ENCODE peak calls at places on chromosomes 12 and 14, in four cellular contexts. A is lung, X is fibroblast of lung, V is IMR-90. O is an unnamed sample.

GRCh38 chr14:55645148-55645547 is 65.1 kb downstream of the KTN1 start:
- DNase-seq in A (no peak), X (no peak), V (no peak), O (no peak)

GRCh38 chr14:105536051-105536450 is 9.7 kb downstream of the TMEM121 start:
- DNase-seq in A (no peak), X (no peak), V (no peak), O (no peak)

GRCh38 chr12:121812320-121812871 is 8.6 kb downstream of the SETD1B start:
- DNase-seq in A (peak; percentile 82), X (peak; percentile 81), V (peak; percentile 64), O (peak; percentile 83)

GRCh38 chr12:120238839-120239445 is 26.6 kb downstream of the PXN start:
- DNase-seq in A (no peak), X (no peak), V (no peak), O (no peak)

GRCh38 chr14:103195828-103196615 is 72.8 kb downstream of the TNFAIP2 start:
- DNase-seq in A (no peak), X (no peak), V (no peak), O (no peak)

GRCh38 chr14:75454963-75455546 is 27.2 kb downstream of the JDP2 start:
- DNase-seq in A (peak; percentile 77), X (peak; percentile 77), V (peak; percentile 76), O (peak; percentile 68)

GRCh38 chr14:55976219-55976618 is 142.0 kb upstream of the PELI2 start:
- DNase-seq in A (no peak), X (no peak), V (no peak), O (no peak)

GRCh38 chr14:73662439-73663056 is 17.8 kb downstream of the DNAL1 start:
- DNase-seq in A (no peak), X (peak; percentile 94), V (peak; percentile 94), O (no peak)

GRCh38 chr12:91896725-91897515 is 248.7 kb downstream of the BTG1 start:
- DNase-seq in A (no peak), X (peak; percentile 14), V (no peak), O (no peak)

GRCh38 chr12:65740873-65741600 is 83.2 kb upstream of the HMGA2 start:
- DNase-seq in A (peak; percentile 51), X (peak; percentile 82), V (peak; percentile 74), O (peak; percentile 81)

GRCh38 chr14:99737956-99738667 is 54.0 kb downstream of the CYP46A1 start:
- DNase-seq in A (no peak), X (no peak), V (no peak), O (no peak)

GRCh38 chr12:119202121-119202527 is 23.4 kb downstream of the HSPB8 start:
- DNase-seq in A (peak; percentile 79), X (no peak), V (no peak), O (no peak)

GRCh38 chr12:49287876-49288275 is 7.1 kb upstream of the PRPH start:
- DNase-seq in A (no peak), X (no peak), V (no peak), O (no peak)

GRCh38 chr12:49251357-49251756 is 13.5 kb upstream of the TUBA1C start:
- DNase-seq in A (no peak), X (no peak), V (no peak), O (no peak)

GRCh38 chr14:33897382-33897781 is 53.5 kb downstream of the EGLN3 start:
- DNase-seq in A (no peak), X (no peak), V (no peak), O (no peak)

GRCh38 chr14:76904740-76905569 is 78.7 kb downstream of the LRRC74A start:
- DNase-seq in A (peak; percentile 67), X (peak; percentile 93), V (peak; percentile 99), O (peak; percentile 52)

GRCh38 chr12:18135509-18135908 is 45.5 kb upstream of the RERGL start:
- DNase-seq in A (no peak), X (peak; percentile 33), V (no peak), O (no peak)

GRCh38 chr12:104519190-104519857 is 62.6 kb downstream of the CHST11 start:
- DNase-seq in A (no peak), X (no peak), V (no peak), O (no peak)

GRCh38 chr14:36245223-36245622 is 68.7 kb upstream of the PTCSC3 start:
- DNase-seq in A (no peak), X (no peak), V (no peak), O (no peak)

DNA sequence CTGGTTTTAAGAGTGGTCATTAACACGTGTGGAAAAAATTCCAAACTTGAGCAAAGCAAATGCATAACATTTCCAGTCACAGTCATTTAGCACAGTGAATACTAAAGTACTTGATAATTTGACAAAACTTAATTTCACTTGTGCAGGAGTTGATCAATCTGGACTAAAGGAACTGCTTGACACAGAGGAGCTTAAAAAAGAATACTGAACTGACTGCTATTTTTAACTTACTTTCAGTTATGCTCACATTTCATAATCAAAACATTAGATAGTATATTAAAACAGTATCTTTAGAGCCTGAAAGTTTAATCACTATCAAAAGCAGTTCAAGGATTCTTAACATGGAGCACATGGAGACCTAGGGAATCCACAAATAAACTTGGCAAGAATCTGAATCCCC is 7.4 kb downstream of the UBE2N start:
- DNase-seq in A (no peak), X (peak; percentile 39), V (peak; percentile 43), O (no peak)
- H3K27ac ChIP-seq in A (peak overlapping the region; percentile 17), X (no peak overlapping the region), V (no peak overlapping the region), O (peak overlapping the region; percentile 81)

GRCh38 chr12:93438266-93439050 is 3.3 kb downstream of the UBE2N start:
- DNase-seq in A (no peak), X (no peak), V (no peak), O (no peak)
- H3K4me1 ChIP-seq in A (peaks cover 9% of the 10 kb centered on the region), X (peaks cover 10% of the 10 kb centered on the region), V (peaks cover 19% of the 10 kb centered on the region), O (peaks cover 93% of the 10 kb centered on the region)

GRCh38 chr12:885701-886100 is 63.8 kb downstream of the RAD52 start:
- DNase-seq in A (no peak), X (no peak), V (no peak), O (no peak)
- H3K36me3 ChIP-seq in A (peaks cover 37% of the 10 kb centered on the region), X (peaks cover 17% of the 10 kb centered on the region), V (peaks cover 63% of the 10 kb centered on the region), O (peaks cover 100% of the 10 kb centered on the region)

GRCh38 chr12:116392061-116392460 is 114.6 kb upstream of the MED13L start:
- DNase-seq in A (no peak), X (peak; percentile 28), V (peak; percentile 33), O (no peak)

GRCh38 chr12:116390656-116391335 is 113.3 kb upstream of the MED13L start:
- DNase-seq in A (no peak), X (no peak), V (no peak), O (no peak)

GRCh38 chr12:116389326-116389725 is 111.8 kb upstream of the MED13L start:
- DNase-seq in A (no peak), X (no peak), V (no peak), O (no peak)

GRCh38 chr12:116391501-116391900 is 114.0 kb upstream of the MED13L start:
- DNase-seq in A (no peak), X (no peak), V (no peak), O (no peak)

GRCh38 chr12:116389990-116390655 is 112.6 kb upstream of the MED13L start:
- DNase-seq in A (no peak), X (peak; percentile 96), V (peak; percentile 98), O (no peak)
- H3K27ac ChIP-seq in A (no peak overlapping the region), X (peak overlapping the region; percentile 42), V (peak overlapping the region; percentile 80), O (no peak overlapping the region)

DNA sequence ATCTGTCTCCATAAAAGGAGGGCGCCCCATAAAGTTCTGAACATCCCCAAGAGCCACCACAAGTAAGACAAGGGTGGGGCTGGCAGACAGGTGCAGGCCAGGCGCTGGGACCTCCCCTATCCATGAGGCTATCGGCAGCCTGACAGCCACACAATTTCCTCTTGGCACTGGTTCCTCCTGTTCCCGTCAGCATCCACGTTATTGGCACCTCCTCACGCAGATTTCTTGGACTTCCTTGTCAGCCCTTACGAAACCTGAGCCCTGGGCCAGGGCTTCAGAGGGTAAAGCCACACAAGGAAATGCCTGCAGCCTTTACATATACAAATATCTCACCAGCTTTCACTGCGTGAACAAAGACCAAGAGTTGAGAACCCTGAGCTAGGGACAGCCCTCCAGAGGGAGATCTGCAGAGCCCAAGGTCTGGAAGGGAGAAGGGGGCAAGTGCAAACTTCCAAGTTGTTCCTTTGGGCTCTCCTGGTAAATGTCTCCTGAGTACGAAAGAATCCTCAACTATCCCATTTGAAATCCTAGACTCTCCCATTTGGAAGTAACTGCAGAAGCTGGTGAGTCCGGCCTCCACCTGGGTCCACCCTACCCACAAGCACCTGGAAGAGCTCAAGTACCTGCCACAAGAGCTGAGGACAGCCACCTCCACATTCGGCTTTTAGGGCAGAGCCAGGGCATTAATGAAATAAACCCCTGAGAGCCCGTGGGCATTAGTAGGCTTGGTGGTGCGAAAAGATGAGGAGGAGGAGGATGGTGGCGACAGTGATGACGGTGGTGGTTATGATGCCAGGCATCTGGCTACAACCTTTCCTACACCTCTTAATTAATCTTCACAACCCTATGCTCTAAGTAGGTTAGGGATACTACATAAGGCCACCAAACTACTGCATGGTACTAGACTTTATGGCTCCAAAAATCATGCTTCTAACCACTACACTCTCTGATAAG is 5.5 kb upstream of the TC2N start:
- DNase-seq in A (peak; percentile 88), X (peak; percentile 93), V (peak; percentile 83), O (peak; percentile 72)
- H3K4me1 ChIP-seq in A (peaks cover 19% of the 10 kb centered on the region), X (peaks cover 3% of the 10 kb centered on the region), V (peaks cover 19% of the 10 kb centered on the region), O (peaks cover 21% of the 10 kb centered on the region)

GRCh38 chr14:101035466-101036225 is 132.1 kb upstream of the RTL1 start:
- DNase-seq in A (no peak), X (no peak), V (no peak), O (peak; percentile 1)

GRCh38 chr14:101033006-101033405 is 129.5 kb upstream of the RTL1 start:
- DNase-seq in A (no peak), X (no peak), V (no peak), O (peak; percentile 2)

GRCh38 chr14:101033446-101034165 is 130.1 kb upstream of the RTL1 start:
- DNase-seq in A (no peak), X (no peak), V (no peak), O (peak; percentile 7)

GRCh38 chr14:101037021-101037817 is 133.7 kb upstream of the RTL1 start:
- DNase-seq in A (no peak), X (no peak), V (no peak), O (no peak)

DNA sequence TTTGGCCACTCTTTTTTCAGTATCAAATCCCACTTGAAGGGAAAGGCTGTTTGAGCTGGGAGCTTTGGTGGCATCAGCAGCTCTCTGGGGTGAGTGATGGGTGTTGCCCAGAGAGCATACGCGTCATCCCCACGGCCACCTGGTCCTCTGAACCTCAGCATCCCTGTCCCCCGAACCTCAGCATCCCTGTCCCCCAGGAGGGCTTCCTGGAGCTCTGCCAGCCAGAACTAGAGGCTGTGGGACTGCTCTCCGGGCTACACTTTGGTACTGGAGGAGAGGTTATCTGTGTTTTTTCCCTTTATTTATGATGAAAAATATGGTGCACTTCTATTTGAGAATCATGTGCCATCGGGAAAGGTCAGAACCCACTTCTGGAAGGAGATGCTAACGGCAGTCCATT is 131.5 kb upstream of the RTL1 start:
- DNase-seq in A (no peak), X (no peak), V (no peak), O (no peak)
- H3K36me3 ChIP-seq in A (no peaks in the 10 kb centered on the region), X (peaks cover 10% of the 10 kb centered on the region), V (peaks cover 71% of the 10 kb centered on the region), O (no peaks in the 10 kb centered on the region)

GRCh38 chr12:26642361-26642760 is 190.6 kb downstream of the ITPR2 start:
- DNase-seq in A (no peak), X (peak; percentile 54), V (peak; percentile 39), O (no peak)
- H3K27ac ChIP-seq in A (no peak overlapping the region), X (no peak overlapping the region), V (no peak overlapping the region), O (no peak overlapping the region)

GRCh38 chr12:101889216-101889752 is 11.9 kb downstream of the DRAM1 start:
- DNase-seq in A (no peak), X (no peak), V (no peak), O (no peak)
- H3K4me1 ChIP-seq in A (peaks cover 7% of the 10 kb centered on the region), X (peaks cover 11% of the 10 kb centered on the region), V (peaks cover 14% of the 10 kb centered on the region), O (peaks cover 4% of the 10 kb centered on the region)

O was measured in left ventricle myocardium inferior.